ENCODE peak calls at places on chromosome 1, in eight cellular contexts. One of them, this sample, is unnamed.

GRCh38 chr1:105137543-105138444 is 1388.1 kb downstream of the AMY1C start:
- DNase-seq in K562: no peak
- DNase-seq in mesenchymal stem cell: peak; percentile 25
- DNase-seq in right cardiac atrium: peak; percentile 58
- DNase-seq in ascending aorta: no peak
- DNase-seq in aorta: peak; percentile 46
- DNase-seq in psoas muscle: no peak
- DNase-seq in fibroblast of lung: no peak
- DNase-seq in this sample: peak; percentile 1

GRCh38 chr1:153953859-153954365 is 4.5 kb downstream of the CRTC2 start:
- DNase-seq in aorta: no peak
- DNase-seq in fibroblast of lung: no peak
- DNase-seq in mesenchymal stem cell: no peak
- DNase-seq in right cardiac atrium: no peak
- DNase-seq in psoas muscle: no peak
- DNase-seq in K562: no peak
- DNase-seq in ascending aorta: no peak
- DNase-seq in this sample: no peak

GRCh38 chr1:58781541-58782307 is 2.1 kb downstream of the JUN start:
- DNase-seq in mesenchymal stem cell: peak; percentile 69
- DNase-seq in psoas muscle: peak; percentile 89
- DNase-seq in K562: peak; percentile 68
- DNase-seq in right cardiac atrium: peak; percentile 92
- DNase-seq in ascending aorta: peak; percentile 84
- DNase-seq in fibroblast of lung: peak; percentile 66
- DNase-seq in aorta: peak; percentile 82
- DNase-seq in this sample: peak; percentile 68

GRCh38 chr1:238789916-238790667 is 596.3 kb upstream of the CHRM3 start:
- DNase-seq in aorta: no peak
- DNase-seq in psoas muscle: no peak
- DNase-seq in ascending aorta: no peak
- DNase-seq in fibroblast of lung: no peak
- DNase-seq in K562: no peak
- DNase-seq in mesenchymal stem cell: no peak
- DNase-seq in right cardiac atrium: no peak
- DNase-seq in this sample: no peak

GRCh38 chr1:116920211-116920610 is 10.5 kb downstream of the PTGFRN start:
- DNase-seq in K562: no peak
- DNase-seq in psoas muscle: no peak
- DNase-seq in right cardiac atrium: no peak
- DNase-seq in ascending aorta: peak; percentile 0
- DNase-seq in aorta: no peak
- DNase-seq in mesenchymal stem cell: no peak
- DNase-seq in fibroblast of lung: no peak
- DNase-seq in this sample: no peak

GRCh38 chr1:161166669-161167548 is 683 bp downstream of the PPOX start:
- DNase-seq in ascending aorta: no peak
- DNase-seq in mesenchymal stem cell: peak; percentile 35
- DNase-seq in aorta: peak; percentile 60
- DNase-seq in right cardiac atrium: peak; percentile 32
- DNase-seq in psoas muscle: no peak
- DNase-seq in fibroblast of lung: no peak
- DNase-seq in K562: no peak
- DNase-seq in this sample: no peak

GRCh38 chr1:203676455-203676854 is 49.8 kb downstream of the ATP2B4 start:
- DNase-seq in aorta: no peak
- DNase-seq in ascending aorta: no peak
- DNase-seq in right cardiac atrium: no peak
- DNase-seq in psoas muscle: no peak
- DNase-seq in K562: no peak
- DNase-seq in mesenchymal stem cell: no peak
- DNase-seq in fibroblast of lung: no peak
- DNase-seq in this sample: no peak

GRCh38 chr1:163378554-163378953 is 56.8 kb downstream of the NUF2 start:
- DNase-seq in mesenchymal stem cell: no peak
- DNase-seq in right cardiac atrium: no peak
- DNase-seq in fibroblast of lung: no peak
- DNase-seq in aorta: no peak
- DNase-seq in psoas muscle: no peak
- DNase-seq in ascending aorta: no peak
- DNase-seq in K562: no peak
- DNase-seq in this sample: no peak

DNA sequence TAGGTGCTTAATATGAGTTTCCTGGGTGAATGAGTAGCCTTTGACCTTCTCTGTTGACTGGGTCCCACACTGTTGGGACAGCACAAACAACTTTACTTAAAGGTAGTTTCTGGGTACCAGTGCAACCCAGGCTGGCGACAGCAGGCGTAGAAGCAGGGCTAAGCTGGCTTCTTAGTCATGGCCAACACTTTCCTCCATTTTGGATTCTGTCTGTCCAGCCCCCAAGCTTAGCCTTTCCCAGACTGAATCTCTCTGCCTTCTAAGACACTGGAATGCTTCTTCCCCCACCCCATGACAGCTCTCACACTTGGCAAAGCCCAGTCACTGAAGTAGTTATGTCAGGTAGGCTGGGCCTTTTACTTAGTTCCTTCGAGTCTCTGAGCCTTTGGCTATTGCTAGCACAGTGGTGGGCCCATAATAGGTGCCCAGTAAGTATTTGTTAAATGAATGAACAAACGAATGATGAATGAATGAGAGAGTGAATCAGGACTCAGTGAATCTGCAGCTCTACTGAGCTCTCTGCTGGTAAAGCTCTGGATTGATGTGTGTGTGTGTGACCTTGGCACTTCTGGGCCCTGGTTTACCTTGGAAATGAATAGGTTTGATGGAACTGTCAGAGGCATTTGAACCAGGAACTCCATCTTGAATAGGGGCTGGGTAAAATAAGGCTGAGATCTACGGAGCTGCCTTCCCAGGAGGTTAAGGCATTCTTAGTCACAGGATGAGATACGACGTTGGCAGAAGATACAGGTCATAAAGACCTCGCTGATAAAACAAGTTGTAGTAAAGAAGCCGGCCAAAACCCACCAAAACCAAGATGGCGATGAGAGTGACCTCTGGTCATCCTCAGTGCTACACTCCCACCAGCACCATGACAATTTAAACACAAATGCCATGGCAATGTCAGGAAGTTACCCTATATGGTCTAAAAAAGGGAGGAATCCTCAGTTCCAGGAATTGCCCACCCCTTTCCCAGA is 37.4 kb upstream of the ID3 start:
- DNase-seq in psoas muscle: no peak
- DNase-seq in mesenchymal stem cell: no peak
- DNase-seq in aorta: no peak
- DNase-seq in right cardiac atrium: no peak
- DNase-seq in fibroblast of lung: no peak
- DNase-seq in ascending aorta: no peak
- DNase-seq in K562: no peak
- DNase-seq in this sample: no peak
- H3K4me1 ChIP-seq in psoas muscle: peaks cover 21% of the 10 kb centered on the region
- H3K4me1 ChIP-seq in mesenchymal stem cell: peaks cover 24% of the 10 kb centered on the region
- H3K4me1 ChIP-seq in aorta: no peaks in the 10 kb centered on the region
- H3K4me1 ChIP-seq in right cardiac atrium: peaks cover 3% of the 10 kb centered on the region
- H3K4me1 ChIP-seq in fibroblast of lung: no peaks in the 10 kb centered on the region
- H3K4me1 ChIP-seq in ascending aorta: no peaks in the 10 kb centered on the region
- H3K4me1 ChIP-seq in K562: peaks cover 24% of the 10 kb centered on the region
- H3K4me1 ChIP-seq in this sample: no peaks in the 10 kb centered on the region

GRCh38 chr1:68049941-68050878 is at the start of gene DIRAS3:
- DNase-seq in psoas muscle: peak; percentile 41
- DNase-seq in ascending aorta: no peak
- DNase-seq in mesenchymal stem cell: peak; percentile 42
- DNase-seq in aorta: peak; percentile 50
- DNase-seq in K562: no peak
- DNase-seq in fibroblast of lung: peak; percentile 78
- DNase-seq in right cardiac atrium: peak; percentile 64
- DNase-seq in this sample: peak; percentile 63

GRCh38 chr1:68047659-68048026 is 2.8 kb downstream of the DIRAS3 start:
- DNase-seq in aorta: no peak
- DNase-seq in mesenchymal stem cell: no peak
- DNase-seq in right cardiac atrium: no peak
- DNase-seq in ascending aorta: no peak
- DNase-seq in K562: no peak
- DNase-seq in psoas muscle: no peak
- DNase-seq in fibroblast of lung: no peak
- DNase-seq in this sample: no peak

GRCh38 chr1:68046885-68047658 is 3.4 kb downstream of the DIRAS3 start:
- DNase-seq in mesenchymal stem cell: no peak
- DNase-seq in right cardiac atrium: peak; percentile 46
- DNase-seq in fibroblast of lung: no peak
- DNase-seq in psoas muscle: no peak
- DNase-seq in ascending aorta: no peak
- DNase-seq in aorta: no peak
- DNase-seq in K562: no peak
- DNase-seq in this sample: peak; percentile 40

GRCh38 chr1:68046423-68046822 is 4.0 kb downstream of the DIRAS3 start:
- DNase-seq in aorta: no peak
- DNase-seq in mesenchymal stem cell: no peak
- DNase-seq in fibroblast of lung: no peak
- DNase-seq in psoas muscle: no peak
- DNase-seq in K562: no peak
- DNase-seq in right cardiac atrium: no peak
- DNase-seq in ascending aorta: no peak
- DNase-seq in this sample: no peak

DNA sequence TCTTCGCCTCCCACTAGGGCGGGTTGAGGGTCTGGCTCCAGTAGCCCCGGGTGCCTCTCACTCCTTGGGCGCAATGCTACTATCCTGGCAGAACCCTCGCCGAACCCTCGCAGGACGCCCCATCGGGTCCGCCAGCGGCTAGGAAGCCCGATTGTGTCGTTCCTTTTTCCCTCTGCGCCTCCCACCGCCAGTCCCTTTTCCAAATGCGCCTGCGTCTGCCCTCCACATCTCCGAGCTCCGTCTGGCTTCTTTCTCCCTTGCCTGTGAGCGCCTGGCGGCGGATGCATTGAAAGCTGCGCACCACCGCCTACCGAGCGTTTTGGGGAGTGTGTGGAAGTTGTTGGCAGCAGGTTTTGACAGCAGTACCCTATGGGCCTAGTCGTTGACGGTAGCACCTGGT is 1.0 kb upstream of the DIRAS3 start:
- DNase-seq in right cardiac atrium: peak; percentile 79
- DNase-seq in fibroblast of lung: peak; percentile 79
- DNase-seq in mesenchymal stem cell: peak; percentile 73
- DNase-seq in K562: no peak
- DNase-seq in psoas muscle: peak; percentile 54
- DNase-seq in aorta: peak; percentile 62
- DNase-seq in ascending aorta: no peak
- DNase-seq in this sample: peak; percentile 48
- H3K4me3 ChIP-seq in right cardiac atrium: no peak overlapping the region
- H3K4me3 ChIP-seq in fibroblast of lung: peak overlapping the region; percentile 54
- H3K4me3 ChIP-seq in mesenchymal stem cell: peak overlapping the region; percentile 55
- H3K4me3 ChIP-seq in K562: no peak overlapping the region
- H3K4me3 ChIP-seq in psoas muscle: peak overlapping the region; percentile 8
- H3K4me3 ChIP-seq in aorta: no peak overlapping the region
- H3K4me3 ChIP-seq in ascending aorta: peak overlapping the region; percentile 64
- H3K4me3 ChIP-seq in this sample: no peak overlapping the region

GRCh38 chr1:217418241-217418840 is 212.5 kb downstream of the GPATCH2 start:
- DNase-seq in ascending aorta: no peak
- DNase-seq in psoas muscle: no peak
- DNase-seq in mesenchymal stem cell: no peak
- DNase-seq in K562: no peak
- DNase-seq in aorta: no peak
- DNase-seq in right cardiac atrium: no peak
- DNase-seq in fibroblast of lung: no peak
- DNase-seq in this sample: no peak

GRCh38 chr1:217419152-217419551 is 211.7 kb downstream of the GPATCH2 start:
- DNase-seq in fibroblast of lung: no peak
- DNase-seq in ascending aorta: no peak
- DNase-seq in K562: no peak
- DNase-seq in aorta: no peak
- DNase-seq in right cardiac atrium: no peak
- DNase-seq in psoas muscle: no peak
- DNase-seq in mesenchymal stem cell: no peak
- DNase-seq in this sample: no peak

DNA sequence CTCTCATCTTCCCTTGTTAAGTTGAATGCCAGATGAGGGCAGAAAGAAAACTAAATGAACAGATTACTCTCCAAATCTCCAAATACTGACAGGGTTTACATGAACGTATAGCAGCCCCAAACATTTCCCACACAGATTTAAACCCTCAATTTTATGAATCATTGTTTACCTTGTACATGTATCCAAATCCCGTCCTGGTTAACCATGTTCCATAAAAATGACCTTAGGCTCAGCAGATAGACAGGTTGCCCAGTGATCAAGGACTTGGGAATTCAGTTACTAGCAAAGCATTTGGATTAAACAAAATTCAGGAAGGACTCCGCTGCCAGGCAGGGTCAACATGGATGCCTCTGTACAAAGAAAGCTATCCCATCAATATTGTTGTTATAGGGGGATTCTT is 213.5 kb downstream of the GPATCH2 start:
- DNase-seq in right cardiac atrium: no peak
- DNase-seq in K562: no peak
- DNase-seq in psoas muscle: no peak
- DNase-seq in mesenchymal stem cell: no peak
- DNase-seq in fibroblast of lung: no peak
- DNase-seq in ascending aorta: no peak
- DNase-seq in aorta: no peak
- DNase-seq in this sample: no peak
- H3K9me3 ChIP-seq in right cardiac atrium: no peaks in the 10 kb centered on the region
- H3K9me3 ChIP-seq in K562: peaks cover 1% of the 10 kb centered on the region
- H3K9me3 ChIP-seq in psoas muscle: no peaks in the 10 kb centered on the region
- H3K9me3 ChIP-seq in mesenchymal stem cell: no peaks in the 10 kb centered on the region
- H3K9me3 ChIP-seq in fibroblast of lung: no peaks in the 10 kb centered on the region
- H3K9me3 ChIP-seq in ascending aorta: no peaks in the 10 kb centered on the region
- H3K9me3 ChIP-seq in aorta: no peaks in the 10 kb centered on the region
- H3K9me3 ChIP-seq in this sample: no peaks in the 10 kb centered on the region

GRCh38 chr1:205259361-205259832 is 31.7 kb downstream of the TMCC2 start:
- DNase-seq in fibroblast of lung: no peak
- DNase-seq in psoas muscle: peak; percentile 68
- DNase-seq in mesenchymal stem cell: peak; percentile 59
- DNase-seq in ascending aorta: no peak
- DNase-seq in K562: no peak
- DNase-seq in right cardiac atrium: no peak
- DNase-seq in aorta: no peak
- DNase-seq in this sample: no peak

GRCh38 chr1:205257735-205258134 is 30.0 kb downstream of the TMCC2 start:
- DNase-seq in aorta: no peak
- DNase-seq in fibroblast of lung: no peak
- DNase-seq in mesenchymal stem cell: no peak
- DNase-seq in psoas muscle: no peak
- DNase-seq in ascending aorta: no peak
- DNase-seq in right cardiac atrium: no peak
- DNase-seq in K562: no peak
- DNase-seq in this sample: no peak

GRCh38 chr1:205256956-205257615 is 29.3 kb downstream of the TMCC2 start:
- DNase-seq in mesenchymal stem cell: no peak
- DNase-seq in ascending aorta: no peak
- DNase-seq in aorta: no peak
- DNase-seq in right cardiac atrium: no peak
- DNase-seq in psoas muscle: no peak
- DNase-seq in fibroblast of lung: no peak
- DNase-seq in K562: no peak
- DNase-seq in this sample: no peak

GRCh38 chr1:205259998-205260397 is 32.3 kb downstream of the TMCC2 start:
- DNase-seq in mesenchymal stem cell: no peak
- DNase-seq in right cardiac atrium: no peak
- DNase-seq in ascending aorta: no peak
- DNase-seq in fibroblast of lung: no peak
- DNase-seq in K562: no peak
- DNase-seq in aorta: no peak
- DNase-seq in psoas muscle: no peak
- DNase-seq in this sample: no peak

DNA sequence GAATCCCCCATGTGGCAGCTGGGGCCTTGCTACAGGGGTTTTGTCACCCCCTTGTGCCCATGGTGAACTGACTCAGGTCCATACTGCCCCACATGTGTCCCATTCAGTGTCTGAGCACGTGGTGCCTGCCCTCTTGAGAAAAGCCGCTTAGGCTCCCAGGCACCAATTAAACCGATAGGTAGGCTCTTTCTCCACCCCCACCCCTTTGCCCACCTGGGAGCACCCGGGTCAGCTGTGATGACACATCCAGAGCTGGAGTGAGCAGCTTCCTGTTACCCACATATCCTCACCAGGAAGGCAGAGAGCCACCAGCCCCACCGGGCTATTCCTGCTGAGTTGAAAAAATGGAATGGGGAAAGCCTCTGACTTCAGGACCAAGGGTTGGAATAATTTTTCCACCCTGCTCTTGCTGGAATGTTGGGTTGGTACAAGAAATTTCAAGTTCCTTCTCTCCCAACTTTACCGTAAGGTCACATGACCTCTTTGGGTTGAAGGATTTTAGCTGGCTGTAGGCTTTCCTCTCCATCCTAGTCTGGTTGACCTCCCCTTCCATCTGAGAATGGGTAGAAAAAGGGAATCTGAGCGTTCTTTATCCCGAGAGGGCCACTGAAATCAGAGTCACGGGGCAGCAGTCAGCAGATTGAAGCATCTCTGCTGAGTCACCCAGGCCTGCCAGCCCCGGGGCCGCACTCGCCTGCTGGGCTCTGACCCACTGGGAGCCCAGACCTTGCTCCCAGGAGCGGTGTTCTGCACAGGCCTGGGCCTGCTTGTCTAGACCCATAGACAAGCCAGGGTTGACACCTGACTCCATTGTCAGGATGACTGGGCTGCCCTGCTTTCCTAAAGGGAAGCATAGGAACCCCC is 30.8 kb downstream of the TMCC2 start:
- DNase-seq in ascending aorta: no peak
- DNase-seq in psoas muscle: peak; percentile 75
- DNase-seq in K562: peak; percentile 50
- DNase-seq in right cardiac atrium: no peak
- DNase-seq in aorta: no peak
- DNase-seq in mesenchymal stem cell: peak; percentile 76
- DNase-seq in fibroblast of lung: peak; percentile 71
- DNase-seq in this sample: no peak
- H3K4me1 ChIP-seq in ascending aorta: no peaks in the 10 kb centered on the region
- H3K4me1 ChIP-seq in psoas muscle: peaks cover 59% of the 10 kb centered on the region
- H3K4me1 ChIP-seq in K562: peaks cover 37% of the 10 kb centered on the region
- H3K4me1 ChIP-seq in right cardiac atrium: peaks cover 13% of the 10 kb centered on the region
- H3K4me1 ChIP-seq in aorta: no peaks in the 10 kb centered on the region
- H3K4me1 ChIP-seq in mesenchymal stem cell: peaks cover 29% of the 10 kb centered on the region
- H3K4me1 ChIP-seq in fibroblast of lung: peaks cover 2% of the 10 kb centered on the region
- H3K4me1 ChIP-seq in this sample: no peaks in the 10 kb centered on the region